ENCODE peak calls at places on chromosomes 12 and 14, in six cellular contexts. I is neuronal stem cell, N is adipocyte, A is brain microvascular endothelial cell, H is astrocyte of the spinal cord, E is pancreas. D is an unnamed sample.

GRCh38 chr12:62256408-62257079 is 3.7 kb upstream of the USP15 start:
- DNase-seq in E (no peak), H (no peak), N (no peak), A (no peak), I (no peak), D (no peak)

GRCh38 chr14:68787235-68787727 is 5.6 kb downstream of the ZFP36L1 start:
- DNase-seq in I (no peak), A (no peak), H (peak), E (peak), N (peak), D (no peak)

GRCh38 chr12:86600664-86601231 is 344.6 kb upstream of the MGAT4C start:
- DNase-seq in N (no peak), A (no peak), I (no peak), H (no peak), E (peak), D (peak)

GRCh38 chr12:50442178-50442908 is 41.7 kb downstream of the LARP4 start:
- DNase-seq in I (no peak), A (no peak), H (no peak), N (no peak), E (no peak), D (no peak)

GRCh38 chr14:55807059-55807499 is 227.1 kb downstream of the KTN1 start:
- DNase-seq in I (no peak), H (peak), A (peak), N (peak), E (peak), D (peak)

GRCh38 chr12:117101953-117102833 is 3.0 kb upstream of the TESC start:
- DNase-seq in I (peak), H (no peak), E (no peak), N (no peak), A (no peak), D (no peak)

GRCh38 chr12:46380397-46380796 is 7.8 kb upstream of the SLC38A2 start:
- DNase-seq in E (no peak), N (no peak), I (no peak), H (no peak), A (no peak), D (no peak)

GRCh38 chr14:98408713-98409112 is 863.3 kb downstream of the BCL11B start:
- DNase-seq in A (no peak), E (no peak), N (no peak), I (no peak), H (no peak), D (no peak)

GRCh38 chr12:119843100-119843499 is 34.0 kb downstream of the CIT start:
- DNase-seq in N (no peak), I (no peak), H (peak), E (no peak), A (peak), D (no peak)

GRCh38 chr12:106360400-106360994 is 2.9 kb downstream of the POLR3B start:
- DNase-seq in E (no peak), N (no peak), I (no peak), A (no peak), H (no peak), D (no peak)

GRCh38 chr14:31965735-31966598 is 111.1 kb upstream of the ARHGAP5 start:
- DNase-seq in E (no peak), A (peak), N (no peak), I (no peak), H (no peak), D (no peak)

GRCh38 chr12:119235352-119235751 is 56.6 kb downstream of the HSPB8 start:
- DNase-seq in H (no peak), N (no peak), I (no peak), A (no peak), E (no peak), D (no peak)

GRCh38 chr12:130952545-130952954 is 1.2 kb upstream of the ADGRD1 start:
- DNase-seq in H (no peak), A (no peak), E (no peak), I (no peak), N (no peak), D (no peak)

GRCh38 chr12:130689408-130690405 is 26.4 kb downstream of the RIMBP2 start:
- DNase-seq in E (no peak), H (no peak), I (no peak), A (no peak), N (no peak), D (no peak)

GRCh38 chr12:3000548-3001275 is 41.5 kb downstream of the TEAD4 start:
- DNase-seq in I (no peak), A (no peak), N (no peak), H (no peak), E (peak), D (no peak)

GRCh38 chr12:108616941-108617858 is 16.5 kb downstream of the SELPLG start:
- DNase-seq in N (no peak), E (no peak), A (peak), I (no peak), H (no peak), D (no peak)

GRCh38 chr14:96592591-96593388 is 90.6 kb downstream of the PAPOLA start:
- DNase-seq in E (peak), A (no peak), N (peak), H (peak), I (peak), D (no peak)
- H3K4me3 ChIP-seq in E (peak), A (peak), N (peak), H (peak), I (no peak), D (peak)

GRCh38 chr12:21773799-21774198 is 707 bp downstream of the KCNJ8 start:
- DNase-seq in I (no peak), E (no peak), A (no peak), H (peak), N (no peak), D (no peak)
- H3K4me3 ChIP-seq in I (peak), E (peak), A (peak), H (peak), N (peak), D (peak)

GRCh38 chr14:36658091-36659009 is 3.3 kb upstream of the PAX9 start:
- DNase-seq in A (no peak), I (no peak), H (no peak), N (peak), E (no peak), D (no peak)

GRCh38 chr14:36659010-36659821 is 2.4 kb upstream of the PAX9 start:
- DNase-seq in I (no peak), H (no peak), E (no peak), A (no peak), N (peak), D (no peak)

GRCh38 chr14:36655963-36656768 is 5.5 kb upstream of the PAX9 start:
- DNase-seq in H (no peak), N (peak), E (peak), I (no peak), A (no peak), D (no peak)

GRCh38 chr14:36656769-36657408 is 4.8 kb upstream of the PAX9 start:
- DNase-seq in H (no peak), N (peak), I (no peak), A (no peak), E (no peak), D (peak)

DNA sequence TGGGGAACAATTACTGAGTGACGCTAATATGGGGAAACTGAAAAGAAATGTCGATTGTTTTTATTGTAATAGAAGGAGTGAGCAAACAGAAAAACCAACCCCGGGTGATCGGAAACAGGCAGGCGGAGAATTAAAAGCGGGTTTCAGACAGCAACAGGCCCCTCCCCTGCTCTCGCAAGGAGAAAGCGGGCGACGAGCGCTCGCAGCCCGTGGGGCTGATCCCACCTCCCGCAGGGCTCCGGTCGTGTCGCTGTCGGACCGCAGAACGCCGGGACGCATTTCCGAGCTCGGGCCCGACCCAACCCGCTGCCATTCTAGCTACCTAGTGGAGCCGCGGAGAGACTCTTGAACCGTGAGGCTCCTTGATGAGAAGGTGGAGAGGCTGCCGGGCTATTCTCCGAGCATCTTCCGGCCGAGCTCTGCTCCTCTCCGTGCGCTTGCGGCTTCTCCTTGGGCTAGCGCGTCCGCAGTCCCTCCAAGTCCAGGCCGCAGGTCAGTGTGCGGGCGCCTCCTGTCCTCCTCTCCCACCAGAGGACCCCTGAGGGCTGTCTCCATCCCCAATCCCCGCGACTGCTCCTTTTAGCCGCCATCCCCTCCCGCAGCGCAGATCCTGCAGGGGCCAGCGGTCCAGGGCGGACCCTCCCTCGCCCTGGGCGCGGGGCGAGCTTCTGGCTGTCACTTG is 4.1 kb upstream of the PAX9 start:
- DNase-seq in N (peak), E (peak), H (no peak), A (no peak), I (no peak), D (no peak)
- H3K4me3 ChIP-seq in N (peak), E (no peak), H (peak), A (no peak), I (peak), D (peak)

DNA sequence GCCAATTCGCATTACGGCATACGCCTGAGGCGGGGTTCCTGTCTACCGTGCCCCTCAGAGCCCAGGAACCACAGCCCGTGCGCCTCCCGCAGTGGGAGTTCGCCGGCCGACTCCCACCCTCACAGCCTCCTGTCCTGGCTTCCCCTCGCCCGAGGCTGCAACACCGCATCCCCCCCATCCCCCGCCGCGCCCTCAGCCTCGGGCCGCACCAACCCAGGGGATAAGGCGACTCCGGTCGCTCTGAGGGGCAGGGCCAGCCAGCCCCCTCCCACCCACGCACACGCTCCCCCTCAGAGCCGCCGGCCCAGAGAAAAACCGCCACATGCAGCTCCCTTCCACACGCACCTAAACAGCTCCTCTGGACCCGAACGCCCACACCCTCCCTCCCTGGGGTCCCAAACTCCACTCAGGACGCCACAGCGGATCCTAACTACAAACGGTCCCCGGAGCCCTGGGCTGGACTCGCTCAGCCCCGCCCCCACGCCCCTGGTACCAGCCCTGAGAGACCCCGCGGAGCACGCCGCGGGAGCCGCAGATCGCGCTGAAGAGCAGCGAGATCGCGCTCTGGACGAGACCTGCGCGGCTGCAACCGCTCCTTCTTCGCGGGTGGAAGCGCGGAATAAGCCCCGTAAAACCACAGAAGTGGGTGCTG is at the start of gene C14orf39:
- DNase-seq in H (peak), A (no peak), N (peak), I (peak), E (no peak), D (peak)
- H3K4me3 ChIP-seq in H (peak), A (peak), N (peak), I (peak), E (no peak), D (peak)

DNA sequence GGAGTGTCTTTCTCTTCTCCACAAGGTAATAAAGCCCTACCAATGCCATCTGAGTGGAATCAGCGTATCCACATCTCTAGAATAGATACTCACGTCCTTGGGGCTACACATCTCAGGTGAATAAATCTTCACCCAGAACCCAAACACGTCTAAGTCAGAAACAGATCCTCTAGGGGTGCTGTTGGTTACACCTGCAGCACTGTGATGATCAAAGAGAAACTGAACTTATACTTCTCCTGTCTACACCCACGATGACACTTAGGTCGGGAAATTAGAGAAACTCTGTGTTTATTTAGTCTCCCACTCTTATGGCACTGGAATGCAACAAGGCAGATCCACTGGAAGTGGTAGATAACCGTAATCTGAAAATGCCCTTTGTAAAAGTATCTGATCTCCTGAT is 46.2 kb downstream of the WIF1 start:
- DNase-seq in I (no peak), N (no peak), A (no peak), E (no peak), H (no peak), D (no peak)
- H3K4me3 ChIP-seq in I (no peak), N (no peak), A (no peak), E (no peak), H (no peak), D (no peak)

GRCh38 chr12:59660921-59661597 is 65.2 kb downstream of the SLC16A7 start:
- DNase-seq in A (no peak), E (no peak), I (no peak), N (no peak), H (no peak), D (no peak)

GRCh38 chr12:59664495-59664894 is 68.7 kb downstream of the SLC16A7 start:
- DNase-seq in N (no peak), A (no peak), H (no peak), I (no peak), E (no peak), D (no peak)

GRCh38 chr12:59660148-59660547 is 64.3 kb downstream of the SLC16A7 start:
- DNase-seq in N (peak), E (no peak), I (no peak), A (no peak), H (no peak), D (no peak)

GRCh38 chr12:59668678-59669077 is 72.8 kb downstream of the SLC16A7 start:
- DNase-seq in A (no peak), I (no peak), H (no peak), N (no peak), E (no peak), D (no peak)

DNA sequence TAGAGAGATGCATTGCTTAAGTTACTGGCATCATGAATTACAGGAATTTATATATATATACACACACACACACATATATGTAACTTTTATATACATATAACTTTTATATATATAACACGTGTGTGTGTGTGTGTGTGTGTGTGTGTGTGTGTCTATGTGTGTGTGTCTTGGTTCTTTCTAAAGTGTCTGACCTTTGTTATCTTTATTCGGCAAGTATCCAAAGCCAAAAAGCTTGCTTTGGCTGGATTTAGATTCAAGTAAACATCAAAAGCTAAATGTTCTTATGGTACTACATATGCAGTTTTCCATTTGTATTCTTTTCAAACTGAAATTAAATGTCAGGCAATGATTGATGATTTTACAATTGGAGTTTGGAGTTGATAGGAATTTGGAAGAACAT is 69.9 kb downstream of the SLC16A7 start:
- DNase-seq in N (no peak), I (no peak), A (no peak), E (no peak), H (no peak), D (no peak)
- H3K4me3 ChIP-seq in N (peak), I (no peak), A (no peak), E (no peak), H (no peak), D (no peak)

GRCh38 chr12:14962180-14962579 is 779 bp upstream of the ARHGDIB start:
- DNase-seq in E (no peak), H (no peak), I (no peak), N (no peak), A (no peak), D (no peak)
- H3K4me3 ChIP-seq in E (no peak), H (no peak), I (no peak), N (no peak), A (no peak), D (peak)

GRCh38 chr14:67409461-67409860 is 2.5 kb downstream of the PLEK2 start:
- DNase-seq in E (no peak), H (no peak), N (no peak), A (no peak), I (no peak), D (no peak)
- H3K4me3 ChIP-seq in E (no peak), H (no peak), N (no peak), A (no peak), I (no peak), D (no peak)

GRCh38 chr12:94151577-94151976 is 3.2 kb downstream of the PLXNC1 start:
- DNase-seq in E (no peak), I (no peak), N (no peak), H (no peak), A (no peak), D (no peak)

GRCh38 chr12:94147991-94148840 is at the start of gene PLXNC1:
- DNase-seq in H (peak), I (peak), E (no peak), A (no peak), N (peak), D (peak)

GRCh38 chr12:94150483-94151225 is 2.3 kb downstream of the PLXNC1 start:
- DNase-seq in H (no peak), A (no peak), E (no peak), N (no peak), I (peak), D (no peak)

GRCh38 chr12:94148841-94149780 is 734 bp downstream of the PLXNC1 start:
- DNase-seq in H (no peak), N (peak), I (peak), E (peak), A (peak), D (peak)

GRCh38 chr12:94149781-94150482 is 1.6 kb downstream of the PLXNC1 start:
- DNase-seq in I (peak), N (peak), A (no peak), H (no peak), E (peak), D (peak)
- H3K4me3 ChIP-seq in I (peak), N (peak), A (peak), H (no peak), E (peak), D (peak)